ENCODE peak calls at places on chromosomes 5 and 9, in four cellular contexts. One of them, this sample, is unnamed.

GRCh38 chr5:89499787-89500186 is 616.8 kb upstream of the MEF2C start:
- DNase-seq in nephron progenitor cell: no peak
- DNase-seq in GM23248: no peak
- DNase-seq in adipocyte: no peak
- DNase-seq in this sample: no peak

GRCh38 chr5:113042491-113043243 is 66.1 kb downstream of the DCP2 start:
- DNase-seq in nephron progenitor cell: no peak
- DNase-seq in GM23248: no peak
- DNase-seq in adipocyte: no peak
- DNase-seq in this sample: no peak

GRCh38 chr9:34611251-34611810 is 566 bp downstream of the RPP25L start:
- DNase-seq in nephron progenitor cell: no peak
- DNase-seq in GM23248: peak
- DNase-seq in adipocyte: peak
- DNase-seq in this sample: no peak

GRCh38 chr5:31193591-31194457 is at the start of gene CDH6:
- DNase-seq in nephron progenitor cell: peak
- DNase-seq in GM23248: peak
- DNase-seq in adipocyte: peak
- DNase-seq in this sample: peak

GRCh38 chr9:72042928-72043327 is 17.5 kb downstream of the C9orf57 start:
- DNase-seq in nephron progenitor cell: no peak
- DNase-seq in GM23248: no peak
- DNase-seq in adipocyte: no peak
- DNase-seq in this sample: no peak

GRCh38 chr5:1167728-1168709 is 33.4 kb upstream of the SLC6A19 start:
- DNase-seq in nephron progenitor cell: peak
- DNase-seq in GM23248: peak
- DNase-seq in adipocyte: peak
- DNase-seq in this sample: peak

GRCh38 chr9:27600254-27600653 is 27.0 kb upstream of the C9orf72 start:
- DNase-seq in nephron progenitor cell: no peak
- DNase-seq in GM23248: no peak
- DNase-seq in adipocyte: no peak
- DNase-seq in this sample: no peak

GRCh38 chr5:53476019-53476418 is 4.4 kb upstream of the FST start:
- DNase-seq in nephron progenitor cell: no peak
- DNase-seq in GM23248: no peak
- DNase-seq in adipocyte: no peak
- DNase-seq in this sample: no peak

GRCh38 chr5:63535840-63536602 is 426.2 kb downstream of the HTR1A start:
- DNase-seq in nephron progenitor cell: no peak
- DNase-seq in GM23248: no peak
- DNase-seq in adipocyte: no peak
- DNase-seq in this sample: no peak

GRCh38 chr9:693460-694390 is 147.8 kb upstream of the DMRT1 start:
- DNase-seq in nephron progenitor cell: no peak
- DNase-seq in GM23248: peak
- DNase-seq in adipocyte: peak
- DNase-seq in this sample: no peak

GRCh38 chr5:107894361-107894760 is 223.6 kb upstream of the EFNA5 start:
- DNase-seq in nephron progenitor cell: no peak
- DNase-seq in GM23248: peak
- DNase-seq in adipocyte: no peak
- DNase-seq in this sample: no peak

GRCh38 chr9:99436636-99437035 is 214.6 kb downstream of the SEC61B start:
- DNase-seq in nephron progenitor cell: no peak
- DNase-seq in GM23248: peak
- DNase-seq in adipocyte: no peak
- DNase-seq in this sample: no peak

GRCh38 chr5:152218694-152219093 is 186.4 kb downstream of the NMUR2 start:
- DNase-seq in nephron progenitor cell: no peak
- DNase-seq in GM23248: no peak
- DNase-seq in adipocyte: no peak
- DNase-seq in this sample: peak

GRCh38 chr9:93826209-93826608 is 128.9 kb downstream of the BARX1 start:
- DNase-seq in nephron progenitor cell: no peak
- DNase-seq in GM23248: no peak
- DNase-seq in adipocyte: no peak
- DNase-seq in this sample: no peak

GRCh38 chr5:35038891-35039290 is 8.9 kb downstream of the AGXT2 start:
- DNase-seq in nephron progenitor cell: no peak
- DNase-seq in GM23248: no peak
- DNase-seq in adipocyte: peak
- DNase-seq in this sample: no peak

GRCh38 chr9:12464910-12465512 is 228.2 kb upstream of the TYRP1 start:
- DNase-seq in nephron progenitor cell: peak
- DNase-seq in GM23248: peak
- DNase-seq in adipocyte: peak
- DNase-seq in this sample: peak